ENCODE peak calls at places on chromosomes 12 and 14, in eight cellular contexts. C, H, B, I, Y, Q, E and R are unnamed samples.

GRCh38 chr12:107635139-107635538 is 50.5 kb upstream of the PWP1 start:
- DNase-seq in C (no peak), H (no peak), B (peak), I (no peak), Y (no peak), Q (no peak), E (no peak), R (no peak)

GRCh38 chr12:69388371-69388770 is 28.8 kb downstream of the YEATS4 start:
- DNase-seq in C (no peak), H (peak), B (peak), I (no peak), Y (no peak), Q (no peak), E (no peak), R (no peak)

GRCh38 chr12:46893429-46893828 is 67.6 kb upstream of the SLC38A4 start:
- DNase-seq in C (no peak), H (no peak), B (no peak), I (no peak), Y (no peak), Q (no peak), E (no peak), R (no peak)

GRCh38 chr14:103737432-103738045 is 21.9 kb downstream of the ZFYVE21 start:
- DNase-seq in C (no peak), H (no peak), B (no peak), I (no peak), Y (no peak), Q (no peak), E (no peak), R (no peak)

GRCh38 chr12:54716284-54716683 is 68.1 kb upstream of the DCD start:
- DNase-seq in C (no peak), H (no peak), B (no peak), I (no peak), Y (no peak), Q (no peak), E (no peak), R (no peak)

GRCh38 chr12:117402363-117402762 is 40.9 kb upstream of the NOS1 start:
- DNase-seq in C (no peak), H (no peak), B (no peak), I (no peak), Y (no peak), Q (no peak), E (no peak), R (no peak)

GRCh38 chr12:89225401-89225800 is 126.9 kb downstream of the DUSP6 start:
- DNase-seq in C (peak), H (peak), B (peak), I (no peak), Y (no peak), Q (peak), E (peak), R (no peak)

GRCh38 chr12:1927751-1928351 is 9.4 kb upstream of the CACNA2D4 start:
- DNase-seq in C (no peak), H (no peak), B (no peak), I (peak), Y (peak), Q (no peak), E (no peak), R (peak)

GRCh38 chr14:69816216-69816615 is 19.2 kb upstream of the SLC10A1 start:
- DNase-seq in C (no peak), H (no peak), B (no peak), I (no peak), Y (no peak), Q (no peak), E (no peak), R (no peak)

GRCh38 chr14:31449971-31450610 is 7.2 kb downstream of the DTD2 start:
- DNase-seq in C (no peak), H (no peak), B (peak), I (no peak), Y (no peak), Q (no peak), E (peak), R (no peak)

GRCh38 chr12:124680863-124681778 is 113.7 kb upstream of the NCOR2 start:
- DNase-seq in C (peak), H (peak), B (peak), I (no peak), Y (no peak), Q (peak), E (peak), R (no peak)

GRCh38 chr12:91493308-91493707 is 310.7 kb upstream of the DCN start:
- DNase-seq in C (no peak), H (no peak), B (no peak), I (no peak), Y (no peak), Q (no peak), E (no peak), R (no peak)

GRCh38 chr14:72917420-72917819 is 8.8 kb upstream of the DCAF4 start:
- DNase-seq in C (no peak), H (no peak), B (no peak), I (no peak), Y (no peak), Q (no peak), E (no peak), R (no peak)

GRCh38 chr12:106369624-106370346 is 12.2 kb downstream of the POLR3B start:
- DNase-seq in C (peak), H (no peak), B (no peak), I (no peak), Y (no peak), Q (peak), E (no peak), R (no peak)

GRCh38 chr12:64903738-64904137 is 79.3 kb downstream of the TBC1D30 start:
- DNase-seq in C (no peak), H (no peak), B (no peak), I (no peak), Y (no peak), Q (no peak), E (no peak), R (no peak)

GRCh38 chr12:117038023-117038680 is 61.1 kb downstream of the TESC start:
- DNase-seq in C (no peak), H (no peak), B (no peak), I (no peak), Y (no peak), Q (no peak), E (no peak), R (no peak)

GRCh38 chr12:9064201-9064814 is 51.4 kb downstream of the A2M start:
- DNase-seq in C (peak), H (peak), B (peak), I (peak), Y (peak), Q (peak), E (peak), R (no peak)

GRCh38 chr14:88439088-88439487 is 53.6 kb downstream of the SPATA7 start:
- DNase-seq in C (no peak), H (no peak), B (no peak), I (no peak), Y (no peak), Q (no peak), E (no peak), R (no peak)

GRCh38 chr14:88437659-88438058 is 52.2 kb downstream of the SPATA7 start:
- DNase-seq in C (no peak), H (no peak), B (no peak), I (no peak), Y (no peak), Q (no peak), E (no peak), R (no peak)
- TF ChIP-seq CTCF in C (peak), H (no peak), B (no peak), I (no peak), Y (peak), Q (peak), E (no peak), R (no peak)

GRCh38 chr14:78902010-78902623 is 731.9 kb downstream of the NRXN3 start:
- DNase-seq in C (peak), H (no peak), B (peak), I (no peak), Y (no peak), Q (no peak), E (peak), R (no peak)
- TF ChIP-seq CTCF in C (peak), H (peak), B (peak), I (no peak), Y (peak), Q (peak), E (peak), R (peak)

DNA sequence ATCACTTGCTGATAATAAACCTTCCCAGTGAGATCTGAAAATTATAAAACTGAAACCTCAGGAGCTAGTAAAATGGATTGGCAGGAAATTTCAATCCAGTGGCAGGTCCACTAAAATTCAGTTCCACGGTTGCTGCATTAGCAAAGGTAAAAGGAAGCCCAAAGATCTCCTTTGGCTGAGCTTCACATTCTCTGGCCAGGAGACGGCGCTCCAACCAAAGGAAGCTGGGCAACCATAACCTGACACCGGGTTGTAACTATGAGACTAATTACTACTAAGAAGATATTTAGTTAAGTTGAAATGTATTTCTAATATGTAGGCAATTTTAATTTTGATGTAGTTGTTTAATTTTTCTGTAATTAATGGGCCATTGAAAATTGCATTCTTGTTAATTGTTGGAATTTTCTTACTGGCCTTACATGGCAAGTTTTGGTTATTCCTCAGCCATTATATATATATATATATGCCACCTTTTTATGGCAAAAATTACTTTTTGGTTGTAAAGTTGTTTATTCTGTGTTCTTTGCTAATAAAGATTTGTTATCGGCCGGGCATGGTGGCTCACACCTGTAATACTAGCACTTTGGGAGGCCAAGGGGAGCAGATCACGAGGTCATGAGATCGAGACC is 17.0 kb downstream of the OR8S1 start:
- DNase-seq in C (peak), H (no peak), B (peak), I (no peak), Y (no peak), Q (no peak), E (peak), R (no peak)
- TF ChIP-seq CTCF in C (no peak), H (peak), B (peak), I (no peak), Y (peak), Q (peak), E (peak), R (peak)

DNA sequence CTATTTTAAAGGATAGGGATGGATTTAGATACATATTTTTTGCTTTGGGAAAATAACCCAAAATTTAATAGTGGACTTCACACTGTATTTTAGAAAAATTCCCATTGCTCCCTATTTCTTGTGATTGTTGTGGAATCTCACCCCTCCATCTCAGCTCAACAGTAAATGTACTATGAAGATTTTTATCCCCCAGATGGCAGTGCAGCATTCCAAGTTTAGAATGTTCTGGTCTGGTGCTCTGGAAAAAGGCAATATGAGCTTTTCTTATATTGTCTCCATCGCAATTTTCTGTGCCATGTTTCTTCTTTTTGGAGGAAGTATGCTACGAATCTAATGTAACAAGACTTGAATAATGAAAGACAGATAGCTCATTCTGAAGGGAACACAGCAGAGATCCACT is 471.7 kb upstream of the SYT1 start:
- DNase-seq in C (peak), H (no peak), B (no peak), I (no peak), Y (no peak), Q (no peak), E (no peak), R (no peak)
- TF ChIP-seq CTCF in C (peak), H (no peak), B (no peak), I (no peak), Y (peak), Q (peak), E (no peak), R (peak)

DNA sequence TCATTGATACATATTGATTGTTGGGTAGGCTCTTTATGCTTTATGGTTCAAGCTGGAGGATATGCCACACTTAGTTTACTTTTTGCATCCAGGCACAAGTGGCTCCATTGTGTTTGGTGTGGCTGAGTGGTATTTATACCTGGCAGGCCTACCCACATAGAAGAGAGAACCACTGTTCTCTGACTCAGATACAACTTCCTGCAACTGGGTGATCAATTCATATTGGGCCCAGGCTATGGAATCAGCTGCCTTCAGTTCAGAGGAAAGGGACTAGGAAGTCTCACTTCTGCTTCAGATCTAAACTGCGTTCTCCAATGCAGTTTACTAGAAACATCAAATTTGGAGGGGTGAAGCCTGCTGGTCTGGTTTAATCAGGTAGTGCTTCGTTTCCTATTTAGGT is 49.8 kb upstream of the LRRK2 start:
- DNase-seq in C (no peak), H (no peak), B (no peak), I (no peak), Y (no peak), Q (no peak), E (no peak), R (no peak)
- TF ChIP-seq CTCF in C (no peak), H (no peak), B (no peak), I (no peak), Y (no peak), Q (no peak), E (no peak), R (no peak)

GRCh38 chr14:68654471-68654941 is 138.4 kb downstream of the ZFP36L1 start:
- DNase-seq in C (no peak), H (no peak), B (no peak), I (peak), Y (peak), Q (no peak), E (no peak), R (no peak)

GRCh38 chr14:68657300-68658028 is 135.4 kb downstream of the ZFP36L1 start:
- DNase-seq in C (no peak), H (no peak), B (no peak), I (peak), Y (peak), Q (no peak), E (no peak), R (no peak)

GRCh38 chr14:68656452-68656851 is 136.4 kb downstream of the ZFP36L1 start:
- DNase-seq in C (no peak), H (no peak), B (no peak), I (peak), Y (peak), Q (no peak), E (no peak), R (no peak)

GRCh38 chr14:68655021-68655811 is 137.7 kb downstream of the ZFP36L1 start:
- DNase-seq in C (no peak), H (no peak), B (no peak), I (peak), Y (peak), Q (no peak), E (no peak), R (no peak)

DNA sequence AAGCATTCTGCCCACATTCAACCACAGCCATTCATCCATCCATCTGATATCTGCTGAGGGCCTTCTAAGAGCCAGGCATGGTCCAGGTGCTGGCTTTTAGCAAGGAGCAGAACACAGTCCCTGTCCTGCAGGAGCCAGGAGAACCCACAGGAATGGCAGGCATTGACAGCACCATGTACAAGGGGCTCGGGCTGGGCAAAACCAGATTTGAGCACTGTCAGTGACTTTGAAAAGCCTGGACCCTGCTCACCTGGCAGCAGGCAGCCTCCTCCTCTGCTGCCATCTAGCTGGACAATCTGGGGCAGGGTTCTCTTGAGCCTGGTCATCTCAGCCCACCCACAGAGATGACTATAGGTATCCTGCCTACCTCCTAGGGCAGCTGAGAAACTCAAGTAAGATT is 136.9 kb downstream of the ZFP36L1 start:
- DNase-seq in C (no peak), H (no peak), B (peak), I (peak), Y (peak), Q (no peak), E (no peak), R (no peak)
- TF ChIP-seq CTCF in C (peak), H (peak), B (peak), I (no peak), Y (peak), Q (peak), E (no peak), R (no peak)

GRCh38 chr12:10503460-10503859 is 2.2 kb upstream of the EIF2S3B start:
- DNase-seq in C (no peak), H (no peak), B (no peak), I (no peak), Y (no peak), Q (no peak), E (no peak), R (no peak)

GRCh38 chr12:10498042-10498441 is 7.6 kb upstream of the EIF2S3B start:
- DNase-seq in C (no peak), H (no peak), B (no peak), I (no peak), Y (no peak), Q (no peak), E (no peak), R (no peak)

GRCh38 chr12:10497602-10498001 is 8.1 kb upstream of the EIF2S3B start:
- DNase-seq in C (peak), H (no peak), B (no peak), I (no peak), Y (no peak), Q (no peak), E (no peak), R (no peak)

GRCh38 chr12:10505620-10506019 is at the start of gene EIF2S3B:
- DNase-seq in C (no peak), H (no peak), B (no peak), I (no peak), Y (no peak), Q (no peak), E (no peak), R (no peak)

DNA sequence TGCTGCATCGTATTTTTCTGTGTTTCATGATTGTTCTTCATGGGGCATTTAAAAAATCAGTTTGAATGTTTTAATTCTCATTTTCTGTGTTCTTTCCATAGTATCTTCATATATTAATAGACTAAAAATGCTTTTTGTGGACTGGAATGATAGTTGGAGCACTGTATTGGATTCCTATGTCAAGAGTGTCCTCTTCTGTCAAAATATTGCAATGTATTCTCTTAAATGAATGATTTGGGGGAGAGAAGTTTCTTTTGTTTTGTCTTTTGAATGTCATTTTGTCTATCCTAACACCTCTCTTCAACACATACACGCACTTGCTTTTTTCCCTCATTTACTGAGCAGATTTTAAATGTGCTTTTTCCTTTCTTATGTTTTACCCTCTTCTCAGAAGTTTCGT is 4.7 kb upstream of the EIF2S3B start:
- DNase-seq in C (no peak), H (no peak), B (peak), I (no peak), Y (no peak), Q (no peak), E (no peak), R (no peak)
- TF ChIP-seq CTCF in C (peak), H (no peak), B (peak), I (no peak), Y (peak), Q (peak), E (no peak), R (no peak)

DNA sequence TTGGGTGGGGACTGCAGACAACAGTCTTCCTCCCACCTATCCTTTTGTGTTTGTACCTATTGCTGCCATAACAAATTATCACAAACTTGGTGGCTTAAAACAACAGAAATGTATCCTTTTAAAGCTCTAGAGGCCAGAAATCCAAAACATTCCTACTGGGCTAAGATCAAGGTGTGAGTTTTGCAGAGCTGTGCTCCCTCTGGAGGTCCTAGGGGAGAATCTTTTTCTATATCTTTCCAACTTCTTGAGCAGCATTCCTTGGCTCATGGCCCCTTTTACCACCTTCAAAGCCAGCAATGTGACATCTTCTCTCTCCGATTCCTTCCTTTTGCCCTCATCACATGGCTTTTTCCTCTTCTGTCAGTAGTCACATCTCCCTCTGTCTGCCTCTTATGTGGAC is 190.6 kb downstream of the TTC8 start:
- DNase-seq in C (no peak), H (no peak), B (no peak), I (no peak), Y (no peak), Q (no peak), E (no peak), R (no peak)
- TF ChIP-seq CTCF in C (peak), H (no peak), B (no peak), I (no peak), Y (no peak), Q (peak), E (no peak), R (peak)

GRCh38 chr12:85484387-85484786 is 204.4 kb downstream of the ALX1 start:
- DNase-seq in C (no peak), H (no peak), B (peak), I (no peak), Y (no peak), Q (no peak), E (peak), R (no peak)
- TF ChIP-seq CTCF in C (no peak), H (no peak), B (no peak), I (no peak), Y (no peak), Q (no peak), E (no peak), R (no peak)

GRCh38 chr14:36675581-36675980 is 13.9 kb downstream of the PAX9 start:
- DNase-seq in C (no peak), H (no peak), B (no peak), I (no peak), Y (no peak), Q (no peak), E (no peak), R (no peak)
- TF ChIP-seq CTCF in C (no peak), H (no peak), B (no peak), I (no peak), Y (no peak), Q (no peak), E (no peak), R (no peak)